ENCODE peak calls at places on chromosomes 11 and 22, in four cellular contexts. One of them, this sample, is unnamed.

GRCh38 chr11:63937713-63938480 is 905 bp upstream of the NAA40 start:
- DNase-seq in coronary artery: no peak
- DNase-seq in CD4-positive, alpha-beta T cell: no peak
- DNase-seq in fibroblast of the aortic adventitia: no peak
- DNase-seq in this sample: no peak

GRCh38 chr11:134581966-134582787 is 170.1 kb upstream of the B3GAT1 start:
- DNase-seq in fibroblast of the aortic adventitia: no peak
- DNase-seq in CD4-positive, alpha-beta T cell: no peak
- DNase-seq in coronary artery: peak; percentile 22
- DNase-seq in this sample: no peak

GRCh38 chr11:124170801-124171586 is 12.2 kb upstream of the OR10D3 start:
- DNase-seq in fibroblast of the aortic adventitia: no peak
- DNase-seq in CD4-positive, alpha-beta T cell: no peak
- DNase-seq in coronary artery: no peak
- DNase-seq in this sample: no peak

GRCh38 chr11:121226415-121227263 is 65.9 kb upstream of the SC5D start:
- DNase-seq in fibroblast of the aortic adventitia: no peak
- DNase-seq in coronary artery: no peak
- DNase-seq in CD4-positive, alpha-beta T cell: no peak
- DNase-seq in this sample: no peak

GRCh38 chr22:19291580-19292261 is at the start of gene CLTCL1:
- DNase-seq in CD4-positive, alpha-beta T cell: peak; percentile 59
- DNase-seq in fibroblast of the aortic adventitia: peak; percentile 67
- DNase-seq in coronary artery: peak; percentile 82
- DNase-seq in this sample: peak; percentile 76

GRCh38 chr22:28297504-28297903 is 378.4 kb upstream of the PITPNB start:
- DNase-seq in fibroblast of the aortic adventitia: no peak
- DNase-seq in coronary artery: no peak
- DNase-seq in CD4-positive, alpha-beta T cell: no peak
- DNase-seq in this sample: no peak

GRCh38 chr22:48740086-48740730 is 1087.5 kb downstream of the BRD1 start:
- DNase-seq in CD4-positive, alpha-beta T cell: no peak
- DNase-seq in fibroblast of the aortic adventitia: no peak
- DNase-seq in coronary artery: no peak
- DNase-seq in this sample: no peak

GRCh38 chr11:64448599-64449380 is 89.8 kb downstream of the RPS6KA4 start:
- DNase-seq in fibroblast of the aortic adventitia: peak; percentile 58
- DNase-seq in coronary artery: peak; percentile 90
- DNase-seq in CD4-positive, alpha-beta T cell: peak; percentile 60
- DNase-seq in this sample: peak; percentile 55

GRCh38 chr11:19241260-19242183 is 777 bp upstream of the E2F8 start:
- DNase-seq in fibroblast of the aortic adventitia: no peak
- DNase-seq in coronary artery: no peak
- DNase-seq in CD4-positive, alpha-beta T cell: no peak
- DNase-seq in this sample: peak; percentile 6

GRCh38 chr11:3169235-3169951 is 4.3 kb upstream of the OSBPL5 start:
- DNase-seq in fibroblast of the aortic adventitia: peak; percentile 57
- DNase-seq in CD4-positive, alpha-beta T cell: no peak
- DNase-seq in coronary artery: no peak
- DNase-seq in this sample: peak; percentile 82

GRCh38 chr11:130029137-130029536 is 26.5 kb upstream of the PRDM10 start:
- DNase-seq in coronary artery: no peak
- DNase-seq in fibroblast of the aortic adventitia: peak; percentile 45
- DNase-seq in CD4-positive, alpha-beta T cell: no peak
- DNase-seq in this sample: no peak

GRCh38 chr11:35247428-35247827 is 108.5 kb downstream of the CD44 start:
- DNase-seq in CD4-positive, alpha-beta T cell: peak; percentile 67
- DNase-seq in coronary artery: no peak
- DNase-seq in fibroblast of the aortic adventitia: no peak
- DNase-seq in this sample: no peak

GRCh38 chr11:76173663-76174062 is 32.6 kb downstream of the WNT11 start:
- DNase-seq in fibroblast of the aortic adventitia: no peak
- DNase-seq in coronary artery: no peak
- DNase-seq in CD4-positive, alpha-beta T cell: no peak
- DNase-seq in this sample: no peak

GRCh38 chr22:31271026-31271425 is 21.3 kb downstream of the PIK3IP1 start:
- DNase-seq in coronary artery: no peak
- DNase-seq in fibroblast of the aortic adventitia: no peak
- DNase-seq in CD4-positive, alpha-beta T cell: no peak
- DNase-seq in this sample: no peak

GRCh38 chr22:40024201-40025061 is 29.7 kb downstream of the FAM83F start:
- DNase-seq in CD4-positive, alpha-beta T cell: peak; percentile 49
- DNase-seq in fibroblast of the aortic adventitia: peak; percentile 59
- DNase-seq in coronary artery: no peak
- DNase-seq in this sample: peak; percentile 47

GRCh38 chr11:47607380-47607779 is 13.2 kb upstream of the C1QTNF4 start:
- DNase-seq in coronary artery: no peak
- DNase-seq in fibroblast of the aortic adventitia: peak; percentile 97
- DNase-seq in CD4-positive, alpha-beta T cell: no peak
- DNase-seq in this sample: peak; percentile 91

GRCh38 chr11:56988614-56989013 is at the start of gene OR5AK2:
- DNase-seq in CD4-positive, alpha-beta T cell: no peak
- DNase-seq in coronary artery: no peak
- DNase-seq in fibroblast of the aortic adventitia: no peak
- DNase-seq in this sample: no peak

GRCh38 chr11:70204466-70204799 is 1.3 kb downstream of the FADD start:
- DNase-seq in coronary artery: no peak
- DNase-seq in CD4-positive, alpha-beta T cell: peak; percentile 11
- DNase-seq in fibroblast of the aortic adventitia: no peak
- DNase-seq in this sample: no peak

GRCh38 chr11:1780700-1781592 is 17.2 kb upstream of the CTSD start:
- DNase-seq in coronary artery: no peak
- DNase-seq in fibroblast of the aortic adventitia: no peak
- DNase-seq in CD4-positive, alpha-beta T cell: no peak
- DNase-seq in this sample: no peak

GRCh38 chr11:17014774-17015638 is 792 bp upstream of the PLEKHA7 start:
- DNase-seq in coronary artery: no peak
- DNase-seq in fibroblast of the aortic adventitia: peak; percentile 1
- DNase-seq in CD4-positive, alpha-beta T cell: no peak
- DNase-seq in this sample: peak; percentile 67

GRCh38 chr11:27699926-27700350 is 317 bp downstream of the BDNF start:
- DNase-seq in fibroblast of the aortic adventitia: no peak
- DNase-seq in coronary artery: no peak
- DNase-seq in CD4-positive, alpha-beta T cell: no peak
- DNase-seq in this sample: no peak

GRCh38 chr11:19931141-19931767 is 218.6 kb downstream of the NAV2 start:
- DNase-seq in coronary artery: peak; percentile 54
- DNase-seq in fibroblast of the aortic adventitia: peak; percentile 85
- DNase-seq in CD4-positive, alpha-beta T cell: no peak
- DNase-seq in this sample: peak; percentile 53

GRCh38 chr11:7417328-7417727 is 68.0 kb upstream of the OLFML1 start:
- DNase-seq in fibroblast of the aortic adventitia: no peak
- DNase-seq in CD4-positive, alpha-beta T cell: no peak
- DNase-seq in coronary artery: no peak
- DNase-seq in this sample: no peak

GRCh38 chr11:74321487-74322188 is 10.2 kb upstream of the P4HA3 start:
- DNase-seq in fibroblast of the aortic adventitia: peak; percentile 80
- DNase-seq in CD4-positive, alpha-beta T cell: no peak
- DNase-seq in coronary artery: no peak
- DNase-seq in this sample: peak; percentile 70

GRCh38 chr11:48184452-48184851 is 32.2 kb upstream of the OR4B1 start:
- DNase-seq in CD4-positive, alpha-beta T cell: no peak
- DNase-seq in coronary artery: no peak
- DNase-seq in fibroblast of the aortic adventitia: no peak
- DNase-seq in this sample: no peak

GRCh38 chr11:56905936-56906335 is 82.8 kb upstream of the OR5AK2 start:
- DNase-seq in CD4-positive, alpha-beta T cell: no peak
- DNase-seq in fibroblast of the aortic adventitia: no peak
- DNase-seq in coronary artery: no peak
- DNase-seq in this sample: no peak

GRCh38 chr22:24952837-24953293 is 349 bp downstream of the KIAA1671 start:
- DNase-seq in coronary artery: peak; percentile 82
- DNase-seq in fibroblast of the aortic adventitia: peak; percentile 61
- DNase-seq in CD4-positive, alpha-beta T cell: no peak
- DNase-seq in this sample: peak; percentile 64

GRCh38 chr11:115220881-115221280 is 283.3 kb downstream of the CADM1 start:
- DNase-seq in coronary artery: no peak
- DNase-seq in fibroblast of the aortic adventitia: no peak
- DNase-seq in CD4-positive, alpha-beta T cell: no peak
- DNase-seq in this sample: no peak

GRCh38 chr11:58659404-58659803 is 36.9 kb downstream of the CNTF start:
- DNase-seq in fibroblast of the aortic adventitia: no peak
- DNase-seq in CD4-positive, alpha-beta T cell: no peak
- DNase-seq in coronary artery: no peak
- DNase-seq in this sample: no peak

GRCh38 chr11:121323208-121323607 is 30.6 kb downstream of the SC5D start:
- DNase-seq in coronary artery: no peak
- DNase-seq in CD4-positive, alpha-beta T cell: no peak
- DNase-seq in fibroblast of the aortic adventitia: no peak
- DNase-seq in this sample: no peak

GRCh38 chr11:2975594-2975993 is 16.5 kb downstream of the NAP1L4 start:
- DNase-seq in fibroblast of the aortic adventitia: peak; percentile 32
- DNase-seq in CD4-positive, alpha-beta T cell: peak; percentile 28
- DNase-seq in coronary artery: no peak
- DNase-seq in this sample: peak; percentile 42

This sample was measured in astrocyte of the spinal cord.